ENCODE peak calls at places on chromosomes 12 and 14, in seven cellular contexts. C, X, S, J, K, P and Z are unnamed samples.
A peak's percentile ranks its signal among the peaks of the same experiment; 100 is the strongest.

GRCh38 chr12:14756331-14757143 is 46.7 kb downstream of the WBP11 start:
- DNase-seq in C (peak; percentile 73), X (no peak), S (no peak), J (no peak), K (no peak), P (no peak), Z (no peak)

GRCh38 chr14:55699131-55700057 is 119.4 kb downstream of the KTN1 start:
- DNase-seq in C (no peak), X (peak; percentile 50), S (peak; percentile 86), J (no peak), K (no peak), P (no peak), Z (peak; percentile 46)

GRCh38 chr12:62720661-62721330 is 214.2 kb downstream of the PPM1H start:
- DNase-seq in C (no peak), X (peak; percentile 83), S (peak; percentile 77), J (no peak), K (no peak), P (no peak), Z (no peak)

GRCh38 chr14:72699852-72700257 is 194.0 kb downstream of the DPF3 start:
- DNase-seq in C (no peak), X (peak; percentile 83), S (peak; percentile 62), J (peak; percentile 62), K (no peak), P (no peak), Z (peak; percentile 25)

GRCh38 chr12:56198836-56199235 is 9.6 kb upstream of the SMARCC2 start:
- DNase-seq in C (no peak), X (peak; percentile 18), S (peak; percentile 64), J (no peak), K (no peak), P (no peak), Z (no peak)

GRCh38 chr12:24488091-24488596 is 460.8 kb downstream of the BCAT1 start:
- DNase-seq in C (no peak), X (peak; percentile 32), S (peak; percentile 60), J (no peak), K (no peak), P (no peak), Z (peak; percentile 58)

GRCh38 chr14:22220427-22220826 is 368.6 kb downstream of the DAD1 start:
- DNase-seq in C (no peak), X (peak; percentile 70), S (peak; percentile 35), J (no peak), K (no peak), P (no peak), Z (peak; percentile 49)

GRCh38 chr12:80700327-80700726 is 7.1 kb upstream of the MYF6 start:
- DNase-seq in C (no peak), X (no peak), S (no peak), J (no peak), K (no peak), P (no peak), Z (no peak)

GRCh38 chr12:60834806-60835205 is 1239.0 kb downstream of the SLC16A7 start:
- DNase-seq in C (no peak), X (no peak), S (no peak), J (no peak), K (no peak), P (no peak), Z (no peak)

GRCh38 chr12:85036241-85036707 is at the start of the genes LRRIQ1 and TSPAN19:
- DNase-seq in C (peak; percentile 99), X (peak; percentile 79), S (peak; percentile 87), J (no peak), K (peak; percentile 41), P (peak; percentile 39), Z (peak; percentile 85)

GRCh38 chr12:108116254-108116653 is 12.8 kb upstream of the WSCD2 start:
- DNase-seq in C (no peak), X (no peak), S (no peak), J (no peak), K (no peak), P (no peak), Z (no peak)

GRCh38 chr12:108117902-108118301 is 11.2 kb upstream of the WSCD2 start:
- DNase-seq in C (no peak), X (no peak), S (no peak), J (no peak), K (no peak), P (no peak), Z (no peak)

GRCh38 chr12:108115746-108116125 is 13.4 kb upstream of the WSCD2 start:
- DNase-seq in C (no peak), X (no peak), S (no peak), J (no peak), K (no peak), P (no peak), Z (no peak)

GRCh38 chr12:108119126-108119973 is 9.7 kb upstream of the WSCD2 start:
- DNase-seq in C (no peak), X (no peak), S (no peak), J (no peak), K (no peak), P (no peak), Z (peak; percentile 52)

GRCh38 chr12:108117163-108117849 is 11.8 kb upstream of the WSCD2 start:
- DNase-seq in C (no peak), X (no peak), S (no peak), J (no peak), K (no peak), P (no peak), Z (peak; percentile 88)
- TF ChIP-seq CTCF in C (no peak), X (no peak), S (no peak), J (no peak), K (no peak), P (no peak), Z (no peak)

GRCh38 chr12:111408686-111409402 is 3.1 kb downstream of the SH2B3 start:
- DNase-seq in C (no peak), X (no peak), S (no peak), J (no peak), K (no peak), P (no peak), Z (no peak)

GRCh38 chr12:111406474-111407370 is 999 bp downstream of the SH2B3 start:
- DNase-seq in C (peak; percentile 37), X (no peak), S (no peak), J (no peak), K (peak; percentile 82), P (no peak), Z (no peak)

GRCh38 chr12:111407371-111408115 is 1.8 kb downstream of the SH2B3 start:
- DNase-seq in C (peak; percentile 51), X (no peak), S (no peak), J (no peak), K (no peak), P (no peak), Z (no peak)

GRCh38 chr12:111409403-111410228 is 3.9 kb downstream of the SH2B3 start:
- DNase-seq in C (no peak), X (peak; percentile 67), S (peak; percentile 81), J (no peak), K (peak; percentile 75), P (no peak), Z (no peak)

GRCh38 chr12:111408116-111408440 is 2.4 kb downstream of the SH2B3 start:
- DNase-seq in C (no peak), X (no peak), S (no peak), J (no peak), K (no peak), P (no peak), Z (no peak)
- H3K4me3 ChIP-seq in C (no peak overlapping the region), X (no peak overlapping the region), S (no peak overlapping the region), J (peak overlapping the region; percentile 2), K (no peak overlapping the region), P (peak overlapping the region; percentile 89), Z (no peak overlapping the region)

DNA sequence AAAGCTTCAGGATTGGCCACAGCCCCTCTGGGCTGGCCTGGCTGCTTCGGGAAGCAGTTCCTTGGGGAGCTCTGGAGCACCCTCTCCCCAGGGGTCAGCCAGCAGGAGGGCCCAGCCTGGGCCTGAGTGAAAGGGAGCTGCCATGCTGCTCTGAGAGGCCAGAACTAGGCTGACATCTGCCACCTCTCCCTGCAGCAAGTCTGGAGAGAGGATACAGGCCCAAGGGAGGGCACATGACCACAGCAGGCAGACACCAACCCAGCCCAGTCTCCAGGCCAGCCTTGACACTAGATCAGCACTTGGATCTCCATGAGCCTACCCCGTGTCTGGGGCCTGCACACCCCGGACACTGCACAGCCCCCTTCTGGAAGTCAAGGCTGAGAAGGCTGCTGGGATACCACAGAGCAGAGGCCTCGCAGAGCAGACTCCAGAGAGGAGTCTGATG is 13.1 kb downstream of the COL2A1 start:
- DNase-seq in C (no peak), X (no peak), S (no peak), J (no peak), K (no peak), P (no peak), Z (no peak)
- H3K36me3 ChIP-seq in C (peaks cover 7% of the 10 kb centered on the region), X (no peaks in the 10 kb centered on the region), S (no peaks in the 10 kb centered on the region), J (no peaks in the 10 kb centered on the region), K (no peaks in the 10 kb centered on the region), P (no peaks in the 10 kb centered on the region), Z (no peaks in the 10 kb centered on the region)

GRCh38 chr14:73729556-73730265 is 15.5 kb upstream of the PNMA1 start:
- DNase-seq in C (no peak), X (no peak), S (no peak), J (no peak), K (peak; percentile 62), P (no peak), Z (no peak)

GRCh38 chr14:73729015-73729330 is 14.8 kb upstream of the PNMA1 start:
- DNase-seq in C (no peak), X (no peak), S (no peak), J (no peak), K (no peak), P (no peak), Z (no peak)

GRCh38 chr14:73732006-73732405 is 17.8 kb upstream of the PNMA1 start:
- DNase-seq in C (no peak), X (no peak), S (no peak), J (no peak), K (no peak), P (no peak), Z (no peak)

GRCh38 chr14:73728106-73729014 is 14.2 kb upstream of the PNMA1 start:
- DNase-seq in C (peak; percentile 88), X (peak; percentile 63), S (peak; percentile 47), J (no peak), K (peak; percentile 87), P (peak; percentile 71), Z (peak; percentile 63)

DNA sequence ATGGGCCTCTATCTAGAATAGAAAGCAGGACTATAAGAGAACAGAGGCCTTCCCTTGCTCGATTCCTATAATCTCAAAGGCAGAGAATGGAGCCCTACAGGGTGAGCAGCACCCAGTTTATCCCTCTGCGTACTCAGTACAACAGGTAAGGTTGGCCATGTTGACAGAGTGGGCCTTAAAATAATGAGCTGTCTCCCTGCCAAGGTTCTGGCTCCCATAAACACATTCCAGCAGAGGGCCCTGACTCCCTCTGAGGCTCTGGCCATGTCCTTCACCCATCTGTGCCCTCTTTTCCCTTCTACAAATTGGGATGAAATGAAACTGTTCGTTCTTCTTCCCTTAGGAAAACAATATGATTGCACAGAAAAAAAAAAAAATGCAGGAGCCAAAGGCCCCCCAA is 16.9 kb upstream of the PNMA1 start:
- DNase-seq in C (no peak), X (no peak), S (no peak), J (no peak), K (no peak), P (no peak), Z (no peak)
- TF ChIP-seq CTCF in C (no peak), X (no peak), S (no peak), J (no peak), K (no peak), P (no peak), Z (no peak)

DNA sequence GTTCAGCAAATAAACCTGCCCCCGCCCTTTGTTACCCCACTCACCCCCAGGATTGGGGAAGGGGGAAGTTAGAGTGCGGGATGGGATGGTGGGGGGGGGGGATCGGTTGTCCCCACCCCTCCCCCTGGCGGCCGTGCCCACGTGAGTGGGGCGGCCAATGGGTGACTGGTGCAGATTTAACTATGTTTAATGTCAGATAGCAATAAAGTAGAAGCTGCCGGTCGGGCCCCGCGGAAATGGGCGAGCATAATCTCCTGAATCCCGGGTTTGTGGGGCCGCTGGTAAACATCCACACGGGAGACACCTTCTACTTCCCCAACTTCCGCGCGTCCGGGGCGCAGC is at the start of gene HOXC12:
- DNase-seq in C (no peak), X (no peak), S (no peak), J (no peak), K (no peak), P (no peak), Z (no peak)
- H3K4me3 ChIP-seq in C (no peak within 1 kb of the TSS), X (no peak within 1 kb of the TSS), S (no peak within 1 kb of the TSS), J (peak within 1 kb of the TSS; percentile 1), K (no peak within 1 kb of the TSS), P (no peak within 1 kb of the TSS), Z (no peak within 1 kb of the TSS)